ENCODE peak calls at places on chromosomes 11 and 22, in six cellular contexts. One of them, this sample, is unnamed.

GRCh38 chr11:7673724-7674434 is 579 bp upstream of the CYB5R2 start:
- DNase-seq in GM23248: peak; percentile 48
- DNase-seq in astrocyte: no peak
- DNase-seq in vagina: no peak
- DNase-seq in mammary epithelial cell: no peak
- DNase-seq in neural progenitor cell: peak; percentile 81
- DNase-seq in this sample: peak; percentile 76

GRCh38 chr11:93291146-93291545 is 39.4 kb upstream of the DEUP1 start:
- DNase-seq in GM23248: no peak
- DNase-seq in mammary epithelial cell: no peak
- DNase-seq in astrocyte: no peak
- DNase-seq in neural progenitor cell: no peak
- DNase-seq in vagina: no peak
- DNase-seq in this sample: no peak

GRCh38 chr11:134541355-134541754 is 129.3 kb upstream of the B3GAT1 start:
- DNase-seq in neural progenitor cell: no peak
- DNase-seq in astrocyte: no peak
- DNase-seq in GM23248: no peak
- DNase-seq in mammary epithelial cell: no peak
- DNase-seq in vagina: no peak
- DNase-seq in this sample: no peak

GRCh38 chr11:27673979-27674663 is 26.1 kb downstream of the BDNF start:
- DNase-seq in astrocyte: no peak
- DNase-seq in neural progenitor cell: no peak
- DNase-seq in vagina: no peak
- DNase-seq in mammary epithelial cell: peak; percentile 95
- DNase-seq in GM23248: no peak
- DNase-seq in this sample: no peak

GRCh38 chr11:115238802-115239201 is 265.4 kb downstream of the CADM1 start:
- DNase-seq in neural progenitor cell: no peak
- DNase-seq in astrocyte: no peak
- DNase-seq in GM23248: no peak
- DNase-seq in mammary epithelial cell: no peak
- DNase-seq in vagina: no peak
- DNase-seq in this sample: no peak

GRCh38 chr22:17086750-17087149 is 1.9 kb downstream of the IL17RA start:
- DNase-seq in vagina: no peak
- DNase-seq in astrocyte: no peak
- DNase-seq in GM23248: peak; percentile 36
- DNase-seq in mammary epithelial cell: no peak
- DNase-seq in neural progenitor cell: no peak
- DNase-seq in this sample: no peak

GRCh38 chr11:73995731-73996130 is 13.1 kb upstream of the UCP2 start:
- DNase-seq in astrocyte: no peak
- DNase-seq in neural progenitor cell: no peak
- DNase-seq in mammary epithelial cell: no peak
- DNase-seq in vagina: no peak
- DNase-seq in GM23248: no peak
- DNase-seq in this sample: no peak

GRCh38 chr11:64865286-64866172 is 12.9 kb downstream of the EHD1 start:
- DNase-seq in astrocyte: peak; percentile 81
- DNase-seq in mammary epithelial cell: peak; percentile 63
- DNase-seq in neural progenitor cell: no peak
- DNase-seq in vagina: no peak
- DNase-seq in GM23248: peak; percentile 92
- DNase-seq in this sample: no peak

GRCh38 chr11:12356944-12357655 is 20.3 kb upstream of the PARVA start:
- DNase-seq in astrocyte: no peak
- DNase-seq in neural progenitor cell: no peak
- DNase-seq in vagina: no peak
- DNase-seq in GM23248: no peak
- DNase-seq in mammary epithelial cell: no peak
- DNase-seq in this sample: no peak

GRCh38 chr11:133082851-133083488 is 449.3 kb downstream of the OPCML start:
- DNase-seq in vagina: no peak
- DNase-seq in astrocyte: peak; percentile 25
- DNase-seq in neural progenitor cell: peak; percentile 89
- DNase-seq in GM23248: peak; percentile 76
- DNase-seq in mammary epithelial cell: peak; percentile 31
- DNase-seq in this sample: no peak

GRCh38 chr11:15101072-15101701 is 13.5 kb upstream of the INSC start:
- DNase-seq in GM23248: peak; percentile 86
- DNase-seq in neural progenitor cell: peak; percentile 81
- DNase-seq in vagina: no peak
- DNase-seq in mammary epithelial cell: peak; percentile 49
- DNase-seq in astrocyte: peak; percentile 22
- DNase-seq in this sample: peak; percentile 82

GRCh38 chr22:29023172-29023796 is 38.3 kb downstream of the C22orf31 start:
- DNase-seq in neural progenitor cell: no peak
- DNase-seq in GM23248: no peak
- DNase-seq in vagina: no peak
- DNase-seq in mammary epithelial cell: no peak
- DNase-seq in astrocyte: no peak
- DNase-seq in this sample: no peak

GRCh38 chr11:96162816-96163499 is 180.0 kb downstream of the MAML2 start:
- DNase-seq in mammary epithelial cell: peak; percentile 29
- DNase-seq in GM23248: peak; percentile 98
- DNase-seq in astrocyte: peak; percentile 93
- DNase-seq in neural progenitor cell: no peak
- DNase-seq in vagina: no peak
- DNase-seq in this sample: peak; percentile 78

GRCh38 chr22:27377501-27377900 is 424.1 kb downstream of the MN1 start:
- DNase-seq in GM23248: no peak
- DNase-seq in astrocyte: no peak
- DNase-seq in neural progenitor cell: no peak
- DNase-seq in mammary epithelial cell: no peak
- DNase-seq in vagina: no peak
- DNase-seq in this sample: no peak

GRCh38 chr11:111531156-111531555 is 9.4 kb upstream of the LAYN start:
- DNase-seq in astrocyte: no peak
- DNase-seq in GM23248: peak; percentile 66
- DNase-seq in neural progenitor cell: no peak
- DNase-seq in mammary epithelial cell: peak; percentile 74
- DNase-seq in vagina: no peak
- DNase-seq in this sample: no peak

GRCh38 chr11:1562469-1563148 is 9.5 kb downstream of the DUSP8 start:
- DNase-seq in vagina: no peak
- DNase-seq in astrocyte: no peak
- DNase-seq in neural progenitor cell: no peak
- DNase-seq in mammary epithelial cell: no peak
- DNase-seq in GM23248: no peak
- DNase-seq in this sample: no peak

GRCh38 chr11:117345039-117345438 is 17.4 kb downstream of the CEP164 start:
- DNase-seq in neural progenitor cell: no peak
- DNase-seq in astrocyte: peak; percentile 14
- DNase-seq in mammary epithelial cell: peak; percentile 21
- DNase-seq in vagina: no peak
- DNase-seq in GM23248: peak; percentile 72
- DNase-seq in this sample: no peak

GRCh38 chr11:117509543-117509942 is 181.9 kb downstream of the CEP164 start:
- DNase-seq in GM23248: no peak
- DNase-seq in mammary epithelial cell: no peak
- DNase-seq in astrocyte: no peak
- DNase-seq in vagina: no peak
- DNase-seq in neural progenitor cell: no peak
- DNase-seq in this sample: no peak

GRCh38 chr11:1203505-1204271 is 19.2 kb upstream of the MUC5B start:
- DNase-seq in mammary epithelial cell: no peak
- DNase-seq in vagina: no peak
- DNase-seq in GM23248: no peak
- DNase-seq in neural progenitor cell: no peak
- DNase-seq in astrocyte: no peak
- DNase-seq in this sample: no peak

GRCh38 chr22:30636226-30637077 is 871 bp downstream of the SLC35E4 start:
- DNase-seq in vagina: no peak
- DNase-seq in GM23248: peak; percentile 54
- DNase-seq in astrocyte: peak; percentile 6
- DNase-seq in neural progenitor cell: peak; percentile 14
- DNase-seq in mammary epithelial cell: peak; percentile 47
- DNase-seq in this sample: no peak

GRCh38 chr11:96554236-96554635 is 164.4 kb downstream of the JRKL start:
- DNase-seq in neural progenitor cell: no peak
- DNase-seq in astrocyte: no peak
- DNase-seq in vagina: no peak
- DNase-seq in mammary epithelial cell: no peak
- DNase-seq in GM23248: no peak
- DNase-seq in this sample: no peak

GRCh38 chr11:125995313-125995712 is 49.5 kb downstream of the VSIG10L2 start:
- DNase-seq in mammary epithelial cell: no peak
- DNase-seq in neural progenitor cell: peak; percentile 12
- DNase-seq in vagina: no peak
- DNase-seq in GM23248: peak; percentile 64
- DNase-seq in astrocyte: peak; percentile 20
- DNase-seq in this sample: no peak

GRCh38 chr11:71235719-71236118 is 16.7 kb downstream of the SHANK2 start:
- DNase-seq in vagina: no peak
- DNase-seq in neural progenitor cell: no peak
- DNase-seq in astrocyte: no peak
- DNase-seq in mammary epithelial cell: no peak
- DNase-seq in GM23248: no peak
- DNase-seq in this sample: no peak

GRCh38 chr11:73931039-73931645 is 19.7 kb upstream of the DNAJB13 start:
- DNase-seq in mammary epithelial cell: peak; percentile 68
- DNase-seq in neural progenitor cell: peak; percentile 86
- DNase-seq in vagina: no peak
- DNase-seq in astrocyte: peak; percentile 65
- DNase-seq in GM23248: peak; percentile 89
- DNase-seq in this sample: no peak

GRCh38 chr11:12200359-12201015 is 90.1 kb downstream of the MICAL2 start:
- DNase-seq in astrocyte: peak; percentile 87
- DNase-seq in mammary epithelial cell: peak; percentile 68
- DNase-seq in vagina: no peak
- DNase-seq in neural progenitor cell: no peak
- DNase-seq in GM23248: peak; percentile 71
- DNase-seq in this sample: no peak

GRCh38 chr11:6328321-6328720 is 8.0 kb upstream of the CAVIN3 start:
- DNase-seq in vagina: no peak
- DNase-seq in astrocyte: peak; percentile 55
- DNase-seq in neural progenitor cell: no peak
- DNase-seq in GM23248: peak; percentile 12
- DNase-seq in mammary epithelial cell: no peak
- DNase-seq in this sample: no peak

GRCh38 chr11:108170191-108170590 is 48.8 kb downstream of the ACAT1 start:
- DNase-seq in astrocyte: no peak
- DNase-seq in neural progenitor cell: no peak
- DNase-seq in GM23248: no peak
- DNase-seq in vagina: no peak
- DNase-seq in mammary epithelial cell: no peak
- DNase-seq in this sample: no peak

GRCh38 chr11:64060263-64060860 is 24.6 kb downstream of the FLRT1 start:
- DNase-seq in vagina: no peak
- DNase-seq in GM23248: no peak
- DNase-seq in mammary epithelial cell: no peak
- DNase-seq in neural progenitor cell: peak; percentile 33
- DNase-seq in astrocyte: no peak
- DNase-seq in this sample: no peak

GRCh38 chr11:75369846-75370245 is 18.4 kb upstream of the ARRB1 start:
- DNase-seq in neural progenitor cell: no peak
- DNase-seq in GM23248: no peak
- DNase-seq in vagina: no peak
- DNase-seq in mammary epithelial cell: no peak
- DNase-seq in astrocyte: no peak
- DNase-seq in this sample: no peak

GRCh38 chr11:42571486-42572230 is 740.1 kb upstream of the API5 start:
- DNase-seq in neural progenitor cell: no peak
- DNase-seq in astrocyte: no peak
- DNase-seq in GM23248: no peak
- DNase-seq in vagina: no peak
- DNase-seq in mammary epithelial cell: no peak
- DNase-seq in this sample: no peak

GRCh38 chr11:10329935-10330334 is 25.1 kb downstream of the ADM start:
- DNase-seq in neural progenitor cell: no peak
- DNase-seq in astrocyte: peak; percentile 86
- DNase-seq in mammary epithelial cell: peak; percentile 85
- DNase-seq in GM23248: peak; percentile 92
- DNase-seq in vagina: no peak
- DNase-seq in this sample: no peak

GRCh38 chr22:46592390-46592872 is 27.8 kb upstream of the GRAMD4 start:
- DNase-seq in astrocyte: peak; percentile 89
- DNase-seq in mammary epithelial cell: peak; percentile 67
- DNase-seq in GM23248: peak; percentile 89
- DNase-seq in vagina: no peak
- DNase-seq in neural progenitor cell: peak; percentile 0
- DNase-seq in this sample: no peak

GRCh38 chr11:130070109-130070828 is 575 bp downstream of the APLP2 start:
- DNase-seq in GM23248: peak; percentile 71
- DNase-seq in neural progenitor cell: peak; percentile 67
- DNase-seq in vagina: no peak
- DNase-seq in astrocyte: no peak
- DNase-seq in mammary epithelial cell: peak; percentile 27
- DNase-seq in this sample: peak; percentile 71

DNA sequence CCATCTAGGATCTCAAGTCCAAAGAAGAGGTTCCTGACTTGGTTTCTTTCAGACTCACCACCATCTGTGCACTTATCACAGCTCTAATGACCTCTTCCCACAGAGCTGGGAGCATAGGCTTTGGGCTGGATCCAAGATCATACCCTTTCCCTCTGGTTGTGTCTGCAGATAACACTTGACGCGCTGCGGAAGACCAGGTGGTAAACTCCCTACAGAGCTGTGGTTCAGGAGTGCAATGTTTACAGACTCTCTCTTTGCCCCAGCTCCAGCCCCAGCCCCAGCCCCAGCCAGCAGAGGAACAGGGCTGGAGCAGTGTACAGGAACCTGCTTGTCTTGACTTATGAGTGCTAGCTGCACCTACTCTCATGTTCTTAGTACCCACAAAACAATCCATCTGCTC is 274.4 kb upstream of the SYN3 start:
- DNase-seq in GM23248: no peak
- DNase-seq in astrocyte: peak; percentile 8
- DNase-seq in vagina: no peak
- DNase-seq in neural progenitor cell: no peak
- DNase-seq in mammary epithelial cell: no peak
- DNase-seq in this sample: no peak
- H3K4me1 ChIP-seq in GM23248: peaks cover 6% of the 10 kb centered on the region
- H3K4me1 ChIP-seq in astrocyte: peaks cover 9% of the 10 kb centered on the region
- H3K4me1 ChIP-seq in vagina: no peaks in the 10 kb centered on the region
- H3K4me1 ChIP-seq in neural progenitor cell: no peaks in the 10 kb centered on the region
- H3K4me1 ChIP-seq in mammary epithelial cell: no peaks in the 10 kb centered on the region
- H3K4me1 ChIP-seq in this sample: no peaks in the 10 kb centered on the region

GRCh38 chr11:2673871-2674471 is 25.8 kb downstream of the KCNQ1OT1 start:
- DNase-seq in GM23248: no peak
- DNase-seq in mammary epithelial cell: no peak
- DNase-seq in astrocyte: peak; percentile 18
- DNase-seq in vagina: peak; percentile 61
- DNase-seq in neural progenitor cell: no peak
- DNase-seq in this sample: no peak
- H3K4me3 ChIP-seq in GM23248: no peak overlapping the region
- H3K4me3 ChIP-seq in mammary epithelial cell: no peak overlapping the region
- H3K4me3 ChIP-seq in astrocyte: no peak overlapping the region
- H3K4me3 ChIP-seq in vagina: no peak overlapping the region
- H3K4me3 ChIP-seq in neural progenitor cell: no peak overlapping the region
- H3K4me3 ChIP-seq in this sample: no peak overlapping the region

GRCh38 chr22:39296981-39297489 is 22.4 kb downstream of the RPL3 start:
- DNase-seq in GM23248: no peak
- DNase-seq in vagina: no peak
- DNase-seq in astrocyte: no peak
- DNase-seq in neural progenitor cell: no peak
- DNase-seq in mammary epithelial cell: no peak
- DNase-seq in this sample: no peak
- H3K4me1 ChIP-seq in GM23248: peaks cover 5% of the 10 kb centered on the region
- H3K4me1 ChIP-seq in vagina: peaks cover 62% of the 10 kb centered on the region
- H3K4me1 ChIP-seq in astrocyte: peaks cover 33% of the 10 kb centered on the region
- H3K4me1 ChIP-seq in neural progenitor cell: peaks cover 9% of the 10 kb centered on the region
- H3K4me1 ChIP-seq in mammary epithelial cell: peaks cover 48% of the 10 kb centered on the region
- H3K4me1 ChIP-seq in this sample: peaks cover 33% of the 10 kb centered on the region

GRCh38 chr11:122157540-122158173 is 41.6 kb upstream of the BLID start:
- DNase-seq in GM23248: peak; percentile 55
- DNase-seq in neural progenitor cell: no peak
- DNase-seq in vagina: no peak
- DNase-seq in mammary epithelial cell: no peak
- DNase-seq in astrocyte: no peak
- DNase-seq in this sample: no peak
- H3K4me3 ChIP-seq in GM23248: peak overlapping the region; percentile 60
- H3K4me3 ChIP-seq in neural progenitor cell: no peak overlapping the region
- H3K4me3 ChIP-seq in vagina: peak overlapping the region; percentile 47
- H3K4me3 ChIP-seq in mammary epithelial cell: peak overlapping the region; percentile 51
- H3K4me3 ChIP-seq in astrocyte: peak overlapping the region; percentile 49
- H3K4me3 ChIP-seq in this sample: peak overlapping the region; percentile 48